ENCODE peak calls at places on chromosomes 4 and X, in six cellular contexts. B is GM23248, N is HCT116, R is GM12878, K is mammary epithelial cell, S is trophoblast cell. Z is an unnamed sample.

GRCh38 chrX:33138677-33139249 is 72.6 kb downstream of the DMD start:
- DNase-seq in N (no peak), B (no peak), S (no peak), K (no peak), R (no peak), Z (no peak)

GRCh38 chr4:93084599-93085305 is 743.8 kb upstream of the ATOH1 start:
- DNase-seq in S (no peak), B (no peak), N (no peak), K (no peak), R (no peak), Z (no peak)

GRCh38 chr4:56683455-56683854 is 2.4 kb upstream of the HOPX start:
- DNase-seq in S (no peak), N (no peak), B (no peak), R (no peak), K (no peak), Z (no peak)

GRCh38 chr4:103052145-103052544 is 24.4 kb downstream of the SLC9B2 start:
- DNase-seq in B (no peak), S (no peak), R (no peak), N (no peak), K (no peak), Z (no peak)

GRCh38 chr4:144562019-144562740 is 83.8 kb upstream of the HHIP start:
- DNase-seq in B (no peak), R (no peak), S (no peak), K (no peak), N (no peak), Z (no peak)

GRCh38 chr4:89000844-89001360 is 56.1 kb downstream of the FAM13A start:
- DNase-seq in N (no peak), S (peak; percentile 4), B (peak; percentile 37), K (peak; percentile 74), R (no peak), Z (no peak)

GRCh38 chr4:47837582-47838294 is at the start of gene CORIN:
- DNase-seq in K (no peak), N (no peak), S (no peak), R (no peak), B (peak; percentile 34), Z (peak; percentile 60)

GRCh38 chr4:83658806-83659205 is 122.9 kb downstream of the GPAT3 start:
- DNase-seq in R (no peak), N (no peak), S (no peak), B (peak; percentile 11), K (no peak), Z (no peak)

GRCh38 chrX:18871161-18871880 is 112.6 kb downstream of the PHKA2 start:
- DNase-seq in R (no peak), N (no peak), B (no peak), S (no peak), K (no peak), Z (no peak)

GRCh38 chr4:58807843-58808605 is 1697.8 kb upstream of the IGFBP7 start:
- DNase-seq in B (no peak), R (no peak), K (no peak), S (peak; percentile 76), N (no peak), Z (no peak)

GRCh38 chr4:185839204-185839712 is 27.3 kb upstream of the SORBS2 start:
- DNase-seq in K (peak; percentile 90), B (peak; percentile 96), R (no peak), S (peak; percentile 86), N (peak; percentile 54), Z (no peak)

GRCh38 chrX:53479295-53479694 is 45.1 kb upstream of the HSD17B10 start:
- DNase-seq in B (no peak), N (no peak), S (peak; percentile 31), K (peak; percentile 20), R (no peak), Z (peak; percentile 62)

DNA sequence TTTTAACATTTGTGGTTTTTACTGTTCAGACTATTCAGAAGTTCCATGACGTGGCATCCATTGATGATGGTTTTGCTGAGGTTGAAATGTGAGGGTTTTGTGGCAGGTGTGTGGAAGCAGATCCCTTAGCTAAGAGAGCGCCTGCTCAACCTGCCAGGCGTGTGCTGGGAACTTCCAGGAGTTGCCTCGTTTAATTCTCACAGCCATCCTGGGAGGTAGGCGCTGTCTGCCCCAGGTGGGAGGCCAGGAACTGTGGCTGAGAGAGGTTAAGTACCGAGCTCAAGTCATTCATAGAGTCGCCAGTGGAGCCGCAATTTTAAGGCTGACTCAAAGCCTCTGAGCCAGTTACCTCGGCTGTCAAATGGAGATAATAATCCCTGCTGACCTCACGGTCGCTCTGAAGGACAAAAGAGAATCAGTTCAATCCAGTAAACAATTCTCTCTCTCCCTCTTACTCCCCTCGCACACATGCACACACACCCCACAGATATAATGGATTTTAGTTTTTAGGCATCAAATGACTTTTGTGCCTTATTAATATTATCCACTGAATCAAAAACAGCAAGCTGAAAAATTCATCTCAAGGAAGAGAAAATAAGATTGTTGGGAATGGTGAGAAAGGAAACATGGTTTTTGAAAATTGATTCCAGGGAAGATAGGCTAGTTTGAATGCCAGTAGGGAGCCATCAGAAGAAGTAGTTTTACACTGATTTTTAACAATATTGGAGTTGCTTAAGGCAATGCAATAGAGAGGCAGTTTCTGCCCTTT is 171.4 kb downstream of the PTTG2 start:
- DNase-seq in B (no peak), R (peak; percentile 84), K (peak; percentile 72), N (no peak), S (peak; percentile 39), Z (no peak)
- H3K9ac ChIP-seq in B (peak overlapping the region; percentile 84), R (peak overlapping the region; percentile 61), K (peak overlapping the region; percentile 78), N (no peak overlapping the region), S (no peak overlapping the region), Z (no peak overlapping the region)

GRCh38 chrX:132367984-132368383 is 120.9 kb downstream of the MBNL3 start:
- DNase-seq in K (no peak), B (no peak), N (no peak), S (peak; percentile 65), R (no peak), Z (no peak)

GRCh38 chrX:132367314-132367713 is 121.5 kb downstream of the MBNL3 start:
- DNase-seq in S (no peak), R (no peak), K (no peak), B (no peak), N (no peak), Z (no peak)

GRCh38 chrX:132369650-132370049 is 119.2 kb downstream of the MBNL3 start:
- DNase-seq in S (peak; percentile 8), N (no peak), B (no peak), K (no peak), R (no peak), Z (no peak)

GRCh38 chrX:132364313-132364712 is 124.5 kb downstream of the MBNL3 start:
- DNase-seq in B (no peak), N (no peak), K (peak; percentile 4), S (no peak), R (no peak), Z (no peak)

GRCh38 chrX:132365490-132365889 is 123.3 kb downstream of the MBNL3 start:
- DNase-seq in B (no peak), K (no peak), N (no peak), S (no peak), R (no peak), Z (no peak)
- H3K27me3 ChIP-seq in B (no peaks in the 10 kb centered on the region), K (no peaks in the 10 kb centered on the region), N (no peaks in the 10 kb centered on the region), S (no peaks in the 10 kb centered on the region), R (no peaks in the 10 kb centered on the region), Z (no peaks in the 10 kb centered on the region)

GRCh38 chr4:143025111-143025704 is 159.5 kb upstream of the USP38 start:
- DNase-seq in R (no peak), B (peak; percentile 69), K (peak; percentile 21), N (peak; percentile 50), S (peak; percentile 37), Z (peak; percentile 64)
- H3K4me1 ChIP-seq in R (peaks cover 4% of the 10 kb centered on the region), B (peaks cover 11% of the 10 kb centered on the region), K (no peaks in the 10 kb centered on the region), N (peaks cover 6% of the 10 kb centered on the region), S (peaks cover 2% of the 10 kb centered on the region), Z (no peaks in the 10 kb centered on the region)

DNA sequence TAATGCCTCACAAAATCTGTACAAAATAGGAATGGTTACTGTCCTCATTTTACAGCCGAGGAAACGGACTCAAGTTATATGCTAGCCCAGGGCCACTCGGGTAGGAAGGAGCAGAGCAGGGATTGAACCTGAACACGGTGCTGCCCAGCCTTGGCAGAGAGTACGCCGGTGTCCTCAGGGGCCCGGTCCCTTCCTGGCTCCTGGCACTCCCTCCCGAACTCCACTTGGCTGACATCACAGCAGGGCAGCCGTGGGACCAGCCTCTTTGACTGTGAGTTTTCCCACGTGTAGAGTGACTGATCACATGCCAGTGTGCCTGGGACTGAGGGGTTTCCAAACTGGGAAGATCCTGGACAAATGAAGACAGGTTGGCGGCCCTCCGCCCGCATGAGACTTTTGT is 23.7 kb downstream of the MAN2B2 start:
- DNase-seq in R (no peak), B (no peak), N (no peak), S (no peak), K (no peak), Z (no peak)
- H3K9ac ChIP-seq in R (no peak overlapping the region), B (no peak overlapping the region), N (no peak overlapping the region), S (no peak overlapping the region), K (no peak overlapping the region), Z (no peak overlapping the region)

DNA sequence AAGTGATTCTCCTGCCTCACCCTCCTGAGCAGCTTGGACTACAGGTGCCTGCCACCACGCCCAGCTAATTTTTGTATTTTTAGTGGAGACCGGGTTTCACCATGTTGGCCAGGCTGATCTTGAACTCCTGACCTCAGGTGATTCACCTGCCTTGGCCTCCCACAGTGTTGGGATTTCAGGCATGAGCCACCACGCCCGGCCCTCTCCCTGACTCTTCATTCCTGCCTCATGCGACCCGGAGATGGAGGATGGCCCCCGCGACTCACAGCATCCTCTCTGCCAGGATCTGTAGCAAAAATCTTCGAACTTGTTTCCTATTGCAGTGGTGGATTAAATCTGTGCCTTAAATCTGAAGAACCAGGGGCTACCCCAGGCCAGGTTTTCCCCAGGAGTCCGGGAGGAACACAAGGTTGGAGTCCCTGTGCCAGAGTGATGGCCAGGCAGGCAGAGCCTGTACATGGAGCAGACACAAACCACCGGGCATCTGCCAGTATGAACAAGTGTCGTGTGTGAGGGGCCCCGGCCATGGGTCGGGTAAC is 11.5 kb downstream of the CPLX1 start:
- DNase-seq in N (no peak), K (no peak), R (no peak), S (no peak), B (no peak), Z (no peak)
- H3K27me3 ChIP-seq in N (no peaks in the 10 kb centered on the region), K (no peaks in the 10 kb centered on the region), R (no peaks in the 10 kb centered on the region), S (no peaks in the 10 kb centered on the region), B (peaks cover 50% of the 10 kb centered on the region), Z (no peaks in the 10 kb centered on the region)

DNA sequence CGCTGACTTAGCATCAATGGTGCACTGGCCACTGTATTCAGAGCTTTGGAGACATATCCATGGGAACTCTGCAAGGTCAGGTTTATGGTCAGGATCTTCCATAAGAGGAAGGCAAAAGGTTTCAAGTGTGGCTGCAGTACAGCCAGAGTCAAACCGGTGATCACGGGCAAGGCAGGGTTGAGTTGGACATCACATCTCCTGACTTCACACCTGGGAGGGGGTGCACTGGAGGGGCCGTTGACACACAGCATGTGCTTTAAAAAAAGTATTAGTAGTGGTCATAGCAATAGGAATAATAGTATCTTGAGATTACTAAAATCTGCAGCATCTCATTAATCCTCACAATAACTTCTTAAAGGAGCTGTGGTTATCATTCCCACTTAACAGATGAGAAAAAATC is 28.9 kb upstream of the MAN2B2 start:
- DNase-seq in B (no peak), S (no peak), R (no peak), K (no peak), N (no peak), Z (no peak)
- H3K4me1 ChIP-seq in B (no peaks in the 10 kb centered on the region), S (no peaks in the 10 kb centered on the region), R (no peaks in the 10 kb centered on the region), K (no peaks in the 10 kb centered on the region), N (peaks cover 11% of the 10 kb centered on the region), Z (no peaks in the 10 kb centered on the region)